ENCODE peak calls at places on chromosomes 11 and 22, in nine cellular contexts. S, I, D, T, X, L, V, W and U are unnamed samples.

GRCh38 chr22:25485626-25486545 is 78.6 kb upstream of the GRK3 start:
- DNase-seq in I (no peak), X (no peak), T (no peak), L (no peak), V (no peak), D (no peak), W (no peak), S (no peak), U (no peak)

GRCh38 chr11:134532921-134533421 is 120.9 kb upstream of the B3GAT1 start:
- DNase-seq in T (no peak), L (no peak), X (no peak), S (no peak), V (no peak), I (no peak), D (no peak), W (no peak), U (no peak)

GRCh38 chr11:78336877-78337553 is 80.6 kb downstream of the GAB2 start:
- DNase-seq in T (no peak), S (no peak), D (no peak), L (no peak), W (no peak), X (no peak), V (no peak), I (no peak), U (no peak)

GRCh38 chr11:44097821-44098220 is 2.3 kb downstream of the EXT2 start:
- DNase-seq in L (no peak), S (no peak), V (no peak), X (no peak), D (no peak), W (no peak), T (no peak), I (no peak), U (no peak)

GRCh38 chr22:39234867-39235687 is 9.7 kb downstream of the PDGFB start:
- DNase-seq in S (peak), L (no peak), T (no peak), V (no peak), I (no peak), X (no peak), W (no peak), D (no peak), U (no peak)

GRCh38 chr11:19345519-19345847 is 104.7 kb upstream of the E2F8 start:
- DNase-seq in X (no peak), W (no peak), V (no peak), I (no peak), S (no peak), T (peak), D (no peak), L (no peak), U (no peak)

GRCh38 chr11:6693342-6694228 is 10.4 kb upstream of the MRPL17 start:
- DNase-seq in V (peak), S (peak), I (peak), L (no peak), W (no peak), X (peak), D (peak), T (peak), U (no peak)

GRCh38 chr11:77094841-77095365 is 7.7 kb upstream of the OMP start:
- DNase-seq in D (no peak), W (no peak), S (no peak), I (no peak), T (no peak), L (no peak), X (no peak), V (no peak), U (peak)

GRCh38 chr11:130214861-130215530 is 55.4 kb downstream of the ST14 start:
- DNase-seq in X (no peak), T (no peak), D (no peak), W (no peak), V (no peak), L (no peak), S (no peak), I (no peak), U (peak)

GRCh38 chr22:38038890-38039812 is 18.1 kb upstream of the PICK1 start:
- DNase-seq in S (no peak), D (no peak), W (no peak), X (no peak), I (no peak), T (no peak), V (no peak), L (no peak), U (no peak)

GRCh38 chr11:70192666-70193410 is 10.3 kb upstream of the FADD start:
- DNase-seq in S (no peak), W (no peak), X (no peak), V (no peak), D (no peak), I (no peak), T (no peak), L (no peak), U (no peak)

GRCh38 chr11:10858505-10859360 is 880 bp upstream of the ZBED5 start:
- DNase-seq in L (no peak), T (no peak), I (no peak), X (no peak), V (peak), W (peak), D (no peak), S (peak), U (no peak)

GRCh38 chr11:91653091-91653754 is 571.4 kb upstream of the FAT3 start:
- DNase-seq in S (no peak), D (no peak), T (no peak), W (no peak), V (no peak), L (no peak), I (no peak), X (no peak), U (no peak)

GRCh38 chr11:33160147-33160546 is 1.1 kb downstream of the CSTF3 start:
- DNase-seq in L (peak), X (no peak), D (no peak), I (peak), W (peak), V (no peak), T (peak), S (no peak), U (no peak)